ENCODE peak calls at places on chromosomes 13 and 19, in five cellular contexts. H is neural progenitor cell; M is CD4-positive, alpha-beta T cell; Z is ovary; I is gastrocnemius medialis. K is an unnamed sample.

GRCh38 chr19:49212302-49212701 is 54.7 kb downstream of the TRPM4 start:
- DNase-seq in Z (no peak), I (no peak), H (no peak), M (no peak), K (no peak)

GRCh38 chr19:29277107-29277506 is 64.2 kb upstream of the UQCRFS1 start:
- DNase-seq in I (no peak), H (peak), M (peak), Z (no peak), K (no peak)

GRCh38 chr19:40822161-40822560 is 23.2 kb downstream of the EGLN2 start:
- DNase-seq in M (no peak), H (no peak), I (no peak), Z (no peak), K (peak)

GRCh38 chr13:48318714-48319457 is 15.3 kb downstream of the RB1 start:
- DNase-seq in M (no peak), Z (peak), H (no peak), I (no peak), K (no peak)

GRCh38 chr19:16661480-16662034 is 618 bp downstream of the TMEM38A start:
- DNase-seq in M (no peak), I (peak), Z (peak), H (peak), K (no peak)

GRCh38 chr19:2969104-2969504 is 8.3 kb upstream of the TLE6 start:
- DNase-seq in H (no peak), M (no peak), I (peak), Z (no peak), K (no peak)

GRCh38 chr19:13646758-13647157 is 117.6 kb upstream of the MRI1 start:
- DNase-seq in Z (no peak), M (no peak), I (no peak), H (no peak), K (no peak)

GRCh38 chr13:77034883-77035282 is 7.9 kb upstream of the FBXL3 start:
- DNase-seq in H (no peak), I (no peak), Z (no peak), M (no peak), K (no peak)

GRCh38 chr13:33953781-33954180 is 135.8 kb downstream of the RFC3 start:
- DNase-seq in I (no peak), M (no peak), H (no peak), Z (no peak), K (no peak)

GRCh38 chr19:33661336-33661735 is 39.6 kb downstream of the CHST8 start:
- DNase-seq in Z (no peak), M (no peak), I (no peak), H (no peak), K (no peak)

GRCh38 chr13:67390462-67391093 is 160.4 kb upstream of the PCDH9 start:
- DNase-seq in Z (no peak), M (no peak), H (no peak), I (no peak), K (no peak)

GRCh38 chr19:8486661-8487136 is 15.7 kb downstream of the PRAM1 start:
- DNase-seq in I (no peak), M (no peak), H (peak), Z (no peak), K (no peak)

GRCh38 chr19:1214862-1215731 is 9.5 kb downstream of the STK11 start:
- DNase-seq in H (no peak), Z (peak), I (peak), M (no peak), K (peak)
- TF ChIP-seq CTCF in H (no peak), Z (no peak), I (no peak), M (no peak), K (no peak)

DNA sequence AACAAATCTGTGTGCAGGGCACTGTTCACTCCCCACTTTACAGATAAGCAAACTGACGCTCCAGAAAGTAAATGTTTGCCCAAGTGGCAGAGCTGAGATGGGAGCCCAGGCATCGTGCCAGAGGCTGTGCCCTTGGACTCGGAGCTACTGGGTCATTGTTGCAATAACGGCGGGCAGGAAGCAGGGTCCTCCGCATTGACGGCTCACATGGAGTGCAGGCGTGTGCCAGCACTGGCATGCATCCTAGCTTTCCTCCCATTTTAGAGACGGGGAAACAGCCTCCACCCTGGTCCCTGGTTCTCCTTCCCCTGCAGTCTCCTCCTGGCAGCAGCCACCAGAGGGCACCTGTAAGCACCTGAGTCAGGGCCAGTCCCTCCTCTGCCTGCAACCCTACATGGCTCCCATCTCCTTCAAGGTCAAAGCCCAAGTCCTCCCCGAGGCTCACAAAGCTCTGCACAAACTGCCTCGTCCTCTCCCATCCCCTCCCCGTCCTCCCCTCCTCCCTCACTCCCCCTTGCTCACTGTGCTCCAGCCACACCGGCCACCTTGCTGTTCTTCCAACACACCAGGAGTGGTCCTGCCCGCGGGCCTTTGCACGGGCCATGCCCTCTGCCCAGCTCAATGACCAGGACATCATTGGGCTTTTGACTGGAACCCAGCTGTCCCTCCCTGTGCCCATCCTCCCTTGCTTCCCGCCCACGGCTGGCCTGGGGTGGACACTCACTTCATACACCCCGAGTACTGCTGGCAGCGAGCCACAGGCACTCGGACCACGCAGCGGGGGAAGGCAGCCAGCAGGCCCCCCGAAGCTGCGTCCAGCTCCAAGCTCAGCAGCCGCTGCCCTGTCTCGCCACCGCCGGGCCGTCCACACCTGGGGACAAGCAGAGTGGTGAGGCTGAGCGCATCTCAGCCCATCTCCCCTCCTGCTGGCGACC is 7.7 kb upstream of the LRG1 start:
- DNase-seq in H (no peak), M (no peak), Z (no peak), I (no peak), K (no peak)
- TF ChIP-seq CTCF in H (peak), M (no peak), Z (no peak), I (no peak), K (peak)

DNA sequence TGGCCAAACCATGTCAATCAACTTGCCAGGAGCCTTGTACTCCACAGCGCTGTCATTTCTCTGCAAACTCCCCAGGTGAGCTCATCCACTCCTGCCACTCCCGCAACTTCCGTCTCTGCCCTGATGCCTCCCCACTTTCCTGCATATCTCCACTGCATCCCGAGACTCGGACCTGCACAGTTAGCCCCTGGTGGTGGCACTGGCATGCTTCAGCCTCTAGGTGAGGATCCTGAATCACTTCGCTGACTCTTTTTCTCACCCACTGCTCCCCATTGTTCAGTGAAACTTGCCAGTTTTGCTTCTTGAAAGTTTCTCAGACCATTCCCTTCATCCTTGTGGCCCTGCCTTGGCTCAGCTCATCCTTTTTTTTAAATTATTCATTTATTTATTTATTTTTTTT is 3.4 kb upstream of the CTU1 start:
- DNase-seq in H (peak), I (no peak), Z (no peak), M (no peak), K (no peak)
- TF ChIP-seq CTCF in H (peak), I (no peak), Z (no peak), M (no peak), K (peak)

DNA sequence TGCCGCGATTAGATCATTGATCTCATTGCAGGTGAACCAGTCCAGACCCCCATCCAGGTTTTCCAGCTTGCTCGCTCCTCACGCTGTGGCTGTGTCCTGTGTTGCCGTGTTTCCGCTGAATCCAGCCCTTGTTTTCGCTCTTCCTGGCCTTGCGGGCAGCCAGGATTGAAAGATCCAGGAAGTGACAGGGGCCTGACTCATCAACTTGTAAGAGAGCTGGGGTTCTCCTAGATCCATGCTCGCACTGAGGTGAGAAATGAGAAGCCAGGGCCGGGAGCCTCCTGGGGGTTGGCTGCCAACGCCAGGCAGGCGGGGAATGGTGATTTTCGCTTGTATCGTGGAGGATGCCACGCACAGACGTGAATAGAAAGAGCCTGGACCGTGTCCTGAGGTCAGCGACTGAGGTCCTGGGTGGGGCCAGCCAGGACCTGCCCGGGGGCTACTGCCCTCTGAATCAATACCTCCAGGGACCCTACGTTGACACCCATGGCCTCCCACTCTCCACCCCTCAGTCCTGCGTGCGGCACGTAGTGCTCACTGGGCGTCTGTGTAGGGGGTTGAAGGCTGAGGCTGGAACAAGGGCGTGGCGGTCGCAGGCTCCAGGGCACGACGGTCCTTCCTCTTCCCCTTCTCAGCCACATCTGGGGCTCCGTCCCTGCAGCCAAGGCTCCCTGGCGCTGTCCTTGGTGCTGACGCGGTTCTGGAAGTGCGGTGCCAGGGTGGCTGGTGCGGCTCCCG is 7.3 kb upstream of the PTPRH start:
- DNase-seq in M (peak), H (peak), I (peak), Z (peak), K (peak)
- TF ChIP-seq CTCF in M (no peak), H (no peak), I (no peak), Z (no peak), K (no peak)

GRCh38 chr13:71290963-71291937 is 575.8 kb downstream of the DACH1 start:
- DNase-seq in Z (peak), H (no peak), M (peak), I (peak), K (peak)

GRCh38 chr13:71285700-71286099 is 581.3 kb downstream of the DACH1 start:
- DNase-seq in Z (no peak), H (peak), M (no peak), I (no peak), K (no peak)
- TF ChIP-seq CTCF in Z (no peak), H (peak), M (no peak), I (peak), K (peak)

DNA sequence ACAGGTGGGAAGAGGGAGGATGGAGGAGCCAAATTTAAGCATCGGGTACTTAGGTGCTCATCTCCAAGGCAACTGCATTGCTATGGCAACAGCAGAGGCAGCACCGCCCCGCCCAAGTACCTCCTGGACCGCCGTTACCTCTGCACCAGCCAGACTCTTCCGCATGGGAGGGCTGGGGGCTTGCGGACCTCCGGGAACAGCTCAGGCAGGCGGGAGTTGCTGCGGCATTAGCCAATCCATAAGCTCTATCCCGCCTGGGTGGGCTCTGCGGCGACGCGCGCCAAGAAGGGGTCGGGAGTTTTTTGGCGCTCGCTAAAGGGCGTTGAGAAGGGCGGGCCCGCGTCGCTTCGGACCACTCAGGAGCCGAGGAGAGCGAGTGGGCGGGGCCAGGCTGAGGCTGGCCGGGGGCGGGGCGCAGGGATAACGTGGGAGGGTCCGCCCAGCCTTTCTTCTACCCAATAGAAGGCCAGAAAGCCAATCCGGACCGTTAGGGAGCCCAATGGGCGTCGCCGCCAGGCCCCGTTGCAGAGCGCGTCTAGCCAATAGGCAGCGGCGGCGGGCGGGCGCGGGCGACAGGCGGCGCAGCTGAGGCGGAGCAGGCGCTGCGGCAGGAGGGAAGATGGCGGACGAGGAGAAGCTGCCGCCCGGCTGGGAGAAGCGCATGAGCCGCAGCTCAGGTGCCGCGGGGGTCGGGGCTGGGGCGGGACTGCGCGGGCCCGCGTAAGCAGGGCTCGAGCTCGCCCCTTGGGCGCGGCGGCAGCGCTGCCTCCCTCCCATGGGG is at the start of gene PIN1:
- DNase-seq in Z (peak), M (peak), I (peak), H (peak), K (peak)
- TF ChIP-seq CTCF in Z (peak), M (peak), I (peak), H (peak), K (peak)

K was measured in CD14-positive monocyte.